ENCODE peak calls at places on chromosomes 16 and 17, in four cellular contexts. N is kidney epithelial cell; O is SK-N-SH; X is activated T-cell treated with anti-CD3 and anti-CD28 coated beads, Interleukin-2, amount 50 U/mL, for 72 hours. P is an unnamed sample.

GRCh38 chr16:49396206-49396720 is 22.7 kb downstream of the C16orf78 start:
- DNase-seq in N (no peak), O (no peak), X (no peak), P (no peak)

GRCh38 chr17:56679767-56680422 is 86.4 kb downstream of the NOG start:
- DNase-seq in N (no peak), O (no peak), X (no peak), P (no peak)

GRCh38 chr17:43645765-43646481 is 15.8 kb downstream of the MEOX1 start:
- DNase-seq in N (no peak), O (peak), X (peak), P (peak)

GRCh38 chr16:11355862-11356261 is 10.6 kb downstream of the RMI2 start:
- DNase-seq in N (no peak), O (no peak), X (peak), P (peak)

GRCh38 chr16:31052131-31052530 is 18.8 kb downstream of the STX4 start:
- DNase-seq in N (peak), O (no peak), X (peak), P (peak)

GRCh38 chr16:58500329-58501241 is 642 bp downstream of the NDRG4 start:
- DNase-seq in N (no peak), O (peak), X (peak), P (no peak)

GRCh38 chr17:83052241-83052564 is 27.2 kb upstream of the METRNL start:
- DNase-seq in N (no peak), O (no peak), X (no peak), P (no peak)

GRCh38 chr16:48576927-48577326 is 33.1 kb downstream of the N4BP1 start:
- DNase-seq in N (no peak), O (no peak), X (peak), P (peak)

GRCh38 chr16:74601131-74601871 is 5.6 kb downstream of the GLG1 start:
- DNase-seq in N (no peak), O (peak), X (peak), P (peak)

GRCh38 chr16:381788-382717 is at the start of gene PGAP6:
- DNase-seq in N (no peak), O (peak), X (peak), P (peak)

GRCh38 chr16:67995423-67995822 is 3.9 kb downstream of the DPEP2 start:
- DNase-seq in N (no peak), O (no peak), X (no peak), P (peak)

GRCh38 chr17:55198690-55199370 is 65.9 kb upstream of the HLF start:
- DNase-seq in N (no peak), O (peak), X (no peak), P (no peak)

GRCh38 chr16:70714526-70715112 is 28.8 kb upstream of the MTSS2 start:
- DNase-seq in N (no peak), O (no peak), X (no peak), P (no peak)

GRCh38 chr17:45160505-45161287 is 979 bp upstream of the HEXIM2 start:
- DNase-seq in N (no peak), O (peak), X (peak), P (peak)

GRCh38 chr17:79630821-79631639 is 20.2 kb upstream of the RBFOX3 start:
- DNase-seq in N (no peak), O (peak), X (no peak), P (no peak)

GRCh38 chr17:81583589-81584337 is 31.6 kb upstream of the FAAP100 start:
- DNase-seq in N (no peak), O (no peak), X (no peak), P (no peak)

GRCh38 chr17:48728232-48729231 is at the start of gene HOXB13:
- DNase-seq in N (no peak), O (peak), X (peak), P (peak)

GRCh38 chr17:33273743-33274410 is 19.2 kb downstream of the ASIC2 start:
- DNase-seq in N (no peak), O (no peak), X (no peak), P (no peak)

GRCh38 chr17:48472485-48473281 is 42.7 kb upstream of the SKAP1 start:
- DNase-seq in N (peak), O (no peak), X (no peak), P (no peak)